ENCODE peak calls at places on chromosomes 4 and X, in five cellular contexts. A is left cardiac atrium, T is NCI-H774, P is EL, F is lower leg skin. L is an unnamed sample.
A peak's percentile ranks its signal among the peaks of the same experiment; 100 is the strongest.

GRCh38 chrX:10064736-10065135 is 92.0 kb upstream of the CLCN4 start:
- DNase-seq in A (no peak), T (no peak), P (no peak), F (no peak), L (no peak)

GRCh38 chr4:3461515-3462291 is 1.4 kb upstream of the DOK7 start:
- DNase-seq in A (peak; percentile 73), T (no peak), P (no peak), F (no peak), L (no peak)

GRCh38 chrX:40637687-40638086 is 9.7 kb downstream of the CXorf38 start:
- DNase-seq in A (no peak), T (no peak), P (no peak), F (no peak), L (no peak)

GRCh38 chr4:80172203-80172602 is 25.1 kb upstream of the PRDM8 start:
- DNase-seq in A (no peak), T (no peak), P (no peak), F (no peak), L (no peak)

GRCh38 chr4:145882594-145882993 is 56.0 kb downstream of the ZNF827 start:
- DNase-seq in A (no peak), T (no peak), P (no peak), F (no peak), L (no peak)

GRCh38 chr4:39976141-39976944 is 1.4 kb downstream of the PDS5A start:
- DNase-seq in A (peak; percentile 82), T (peak; percentile 66), P (peak; percentile 87), F (peak; percentile 89), L (peak; percentile 88)

GRCh38 chrX:112704226-112704625 is 24.5 kb upstream of the LHFPL1 start:
- DNase-seq in A (no peak), T (no peak), P (no peak), F (no peak), L (no peak)

GRCh38 chrX:24561121-24561520 is 86.0 kb downstream of the PCYT1B start:
- DNase-seq in A (no peak), T (no peak), P (peak; percentile 20), F (no peak), L (no peak)

GRCh38 chr4:170990989-170991589 is 822.1 kb upstream of the GALNTL6 start:
- DNase-seq in A (no peak), T (no peak), P (no peak), F (no peak), L (no peak)

GRCh38 chr4:63620271-63620670 is 789.0 kb downstream of the TECRL start:
- DNase-seq in A (no peak), T (peak; percentile 44), P (no peak), F (no peak), L (no peak)

GRCh38 chrX:18681996-18682395 is 10.1 kb upstream of the RS1 start:
- DNase-seq in A (no peak), T (no peak), P (no peak), F (no peak), L (no peak)

GRCh38 chr4:145501051-145501660 is 19.5 kb downstream of the SMAD1 start:
- DNase-seq in A (no peak), T (no peak), P (no peak), F (no peak), L (no peak)

GRCh38 chrX:98331407-98331806 is 1447.7 kb downstream of the RPA4 start:
- DNase-seq in A (no peak), T (no peak), P (no peak), F (no peak), L (no peak)

GRCh38 chrX:103376979-103377324 is 614 bp downstream of the BEX3 start:
- DNase-seq in A (no peak), T (no peak), P (no peak), F (no peak), L (no peak)

GRCh38 chr4:74410272-74410671 is 34.7 kb upstream of the AREG start:
- DNase-seq in A (no peak), T (no peak), P (no peak), F (no peak), L (no peak)

GRCh38 chr4:109730294-109731051 is 603 bp upstream of the PLA2G12A start:
- DNase-seq in A (peak; percentile 57), T (no peak), P (peak; percentile 66), F (peak; percentile 87), L (no peak)

GRCh38 chr4:152265149-152265621 is 270.7 kb downstream of the FBXW7 start:
- DNase-seq in A (no peak), T (peak; percentile 22), P (peak; percentile 21), F (no peak), L (no peak)

GRCh38 chr4:95263391-95263790 is 285.4 kb downstream of the UNC5C start:
- DNase-seq in A (no peak), T (no peak), P (no peak), F (no peak), L (no peak)

GRCh38 chrX:38770152-38770551 is 31.1 kb upstream of the MID1IP1 start:
- DNase-seq in A (no peak), T (no peak), P (no peak), F (no peak), L (no peak)

GRCh38 chrX:63686878-63687714 is 97.9 kb downstream of the ARHGEF9 start:
- DNase-seq in A (no peak), T (no peak), P (peak; percentile 59), F (no peak), L (peak; percentile 5)

GRCh38 chr4:46999584-46999983 is 6.2 kb upstream of the GABRA4 start:
- DNase-seq in A (no peak), T (no peak), P (peak; percentile 2), F (no peak), L (no peak)

GRCh38 chr4:52195882-52196281 is 144.8 kb downstream of the SPATA18 start:
- DNase-seq in A (no peak), T (no peak), P (no peak), F (no peak), L (no peak)

GRCh38 chr4:33262809-33263208 is 2542.6 kb downstream of the PCDH7 start:
- DNase-seq in A (no peak), T (no peak), P (peak; percentile 87), F (no peak), L (no peak)

GRCh38 chr4:101981756-101982155 is 191.2 kb downstream of the BANK1 start:
- DNase-seq in A (no peak), T (no peak), P (no peak), F (no peak), L (no peak)

GRCh38 chrX:103774070-103774642 is 2.5 kb upstream of the PLP1 start:
- DNase-seq in A (no peak), T (no peak), P (peak; percentile 41), F (peak; percentile 31), L (no peak)

GRCh38 chrX:10071451-10072163 is 85.2 kb upstream of the CLCN4 start:
- DNase-seq in A (no peak), T (peak; percentile 45), P (no peak), F (no peak), L (no peak)

GRCh38 chr4:23006756-23007155 is 314.0 kb downstream of the GBA3 start:
- DNase-seq in A (no peak), T (no peak), P (peak; percentile 68), F (no peak), L (no peak)

GRCh38 chr4:47533689-47534347 is 48.7 kb downstream of the ATP10D start:
- DNase-seq in A (no peak), T (no peak), P (no peak), F (no peak), L (no peak)

GRCh38 chr4:118289794-118290193 is 63.0 kb downstream of the PRSS12 start:
- DNase-seq in A (no peak), T (no peak), P (peak; percentile 93), F (no peak), L (no peak)

GRCh38 chrX:131792789-131793462 is 230.2 kb upstream of the STK26 start:
- DNase-seq in A (peak; percentile 85), T (peak; percentile 89), P (peak; percentile 29), F (peak; percentile 97), L (no peak)

GRCh38 chrX:125710403-125711062 is 390.9 kb downstream of the TEX13C start:
- DNase-seq in A (no peak), T (no peak), P (no peak), F (no peak), L (no peak)

GRCh38 chrX:105969487-105969886 is 69.0 kb downstream of the SERPINA7 start:
- DNase-seq in A (no peak), T (no peak), P (no peak), F (no peak), L (no peak)

GRCh38 chrX:32804034-32804433 is 407.3 kb downstream of the DMD start:
- DNase-seq in A (no peak), T (no peak), P (no peak), F (no peak), L (no peak)

GRCh38 chr4:76764251-76764650 is 133.7 kb downstream of the SOWAHB start:
- DNase-seq in A (no peak), T (no peak), P (peak; percentile 78), F (no peak), L (no peak)

GRCh38 chr4:1044469-1045192 is 33.2 kb downstream of the FGFRL1 start:
- DNase-seq in A (peak; percentile 24), T (no peak), P (no peak), F (no peak), L (no peak)

GRCh38 chr4:26141916-26142638 is 178.7 kb upstream of the RBPJ start:
- DNase-seq in A (no peak), T (no peak), P (peak; percentile 50), F (peak; percentile 88), L (peak; percentile 25)

GRCh38 chrX:119899125-119899524 is 3.4 kb downstream of the AKAP14 start:
- DNase-seq in A (no peak), T (no peak), P (no peak), F (no peak), L (no peak)

GRCh38 chrX:148577711-148578110 is 77.3 kb downstream of the AFF2 start:
- DNase-seq in A (no peak), T (no peak), P (no peak), F (no peak), L (no peak)

GRCh38 chr4:3791910-3792542 is 25.8 kb downstream of the ADRA2C start:
- DNase-seq in A (peak; percentile 36), T (no peak), P (no peak), F (no peak), L (no peak)

L was measured in tibial nerve.